ENCODE peak calls at places on chromosome 2, in eight cellular contexts. Y is CD8-positive, alpha-beta T cell; Q is right cardiac atrium; X is tibial artery; R is psoas muscle; C is AG04450; G is left ventricle myocardium inferior; A is left lung. D is an unnamed sample.

GRCh38 chr2:128633501-128633900 is 314.8 kb upstream of the HS6ST1 start:
- DNase-seq in Y (no peak), Q (no peak), X (no peak), R (no peak), C (no peak), G (no peak), A (no peak), D (no peak)

GRCh38 chr2:222733846-222734689 is 62.6 kb downstream of the MOGAT1 start:
- DNase-seq in Y (no peak), Q (peak), X (no peak), R (no peak), C (no peak), G (peak), A (no peak), D (no peak)

GRCh38 chr2:228065686-228066085 is 115.8 kb downstream of the SPHKAP start:
- DNase-seq in Y (no peak), Q (no peak), X (no peak), R (no peak), C (no peak), G (no peak), A (no peak), D (no peak)

GRCh38 chr2:234929002-234929401 is 22.8 kb upstream of the SH3BP4 start:
- DNase-seq in Y (no peak), Q (no peak), X (no peak), R (no peak), C (no peak), G (no peak), A (no peak), D (no peak)

GRCh38 chr2:209426432-209426831 is 2.6 kb downstream of the MAP2 start:
- DNase-seq in Y (no peak), Q (no peak), X (no peak), R (no peak), C (no peak), G (no peak), A (no peak), D (no peak)

GRCh38 chr2:240615830-240616547 is 9.3 kb upstream of the GPR35 start:
- DNase-seq in Y (no peak), Q (no peak), X (no peak), R (no peak), C (no peak), G (no peak), A (peak), D (no peak)

GRCh38 chr2:172442072-172442895 is 14.9 kb downstream of the ITGA6 start:
- DNase-seq in Y (peak), Q (peak), X (no peak), R (peak), C (peak), G (no peak), A (peak), D (no peak)

GRCh38 chr2:109545828-109546713 is 67.7 kb downstream of the SEPTIN10 start:
- DNase-seq in Y (peak), Q (peak), X (peak), R (peak), C (peak), G (peak), A (no peak), D (no peak)

GRCh38 chr2:200966770-200967169 is 3.3 kb upstream of the ORC2 start:
- DNase-seq in Y (no peak), Q (no peak), X (no peak), R (no peak), C (peak), G (no peak), A (no peak), D (no peak)

GRCh38 chr2:67323209-67323991 is 73.7 kb upstream of the ETAA1 start:
- DNase-seq in Y (no peak), Q (no peak), X (no peak), R (no peak), C (no peak), G (no peak), A (no peak), D (no peak)

GRCh38 chr2:119468154-119468955 is 36.7 kb downstream of the TMEM37 start:
- DNase-seq in Y (no peak), Q (no peak), X (no peak), R (no peak), C (no peak), G (no peak), A (no peak), D (no peak)

GRCh38 chr2:195967336-195967735 is 101.3 kb downstream of the DNAH7 start:
- DNase-seq in Y (no peak), Q (no peak), X (no peak), R (no peak), C (no peak), G (no peak), A (no peak), D (no peak)

GRCh38 chr2:153105829-153106578 is 372.6 kb downstream of the RPRM start:
- DNase-seq in Y (no peak), Q (no peak), X (no peak), R (no peak), C (no peak), G (no peak), A (no peak), D (no peak)

GRCh38 chr2:203891474-203891873 is 23.9 kb downstream of the CTLA4 start:
- DNase-seq in Y (no peak), Q (no peak), X (peak), R (no peak), C (no peak), G (no peak), A (no peak), D (no peak)

GRCh38 chr2:176085861-176086771 is 2.4 kb upstream of the EVX2 start:
- DNase-seq in Y (no peak), Q (no peak), X (no peak), R (no peak), C (no peak), G (no peak), A (no peak), D (peak)

GRCh38 chr2:42566837-42567251 is 1.6 kb upstream of the MTA3 start:
- DNase-seq in Y (no peak), Q (no peak), X (no peak), R (no peak), C (no peak), G (no peak), A (no peak), D (no peak)

DNA sequence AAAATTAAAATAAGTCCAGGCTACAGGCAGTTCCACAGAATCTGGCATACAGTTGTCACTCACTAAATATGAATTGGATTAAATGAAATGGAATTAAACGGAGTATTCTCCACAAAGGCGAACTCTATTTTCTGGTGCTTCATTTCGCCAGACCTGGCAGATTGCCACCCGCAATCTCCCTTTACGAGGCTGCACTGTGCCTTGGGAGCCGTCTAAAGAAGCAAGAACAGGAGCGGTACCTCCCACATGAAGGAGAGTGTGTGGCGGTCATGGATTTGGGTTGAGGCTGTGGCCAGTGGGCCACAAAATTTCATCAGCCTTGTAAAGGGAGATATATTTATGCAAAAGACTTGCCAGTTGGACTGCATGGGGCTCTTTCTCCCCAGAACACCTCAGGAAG is 151.0 kb downstream of the OSR1 start:
- DNase-seq in Y (no peak), Q (peak), X (no peak), R (no peak), C (no peak), G (no peak), A (no peak), D (no peak)
- H3K27ac ChIP-seq in Y (no peak), Q (no peak), X (no peak), R (no peak), C (no peak), G (no peak), A (no peak), D (no peak)

GRCh38 chr2:12169060-12169406 is 422.6 kb downstream of the LPIN1 start:
- DNase-seq in Y (no peak), Q (no peak), X (peak), R (peak), C (no peak), G (no peak), A (peak), D (no peak)
- H3K4me3 ChIP-seq in Y (no peak), Q (no peak), X (no peak), R (no peak), C (no peak), G (no peak), A (no peak), D (no peak)

DNA sequence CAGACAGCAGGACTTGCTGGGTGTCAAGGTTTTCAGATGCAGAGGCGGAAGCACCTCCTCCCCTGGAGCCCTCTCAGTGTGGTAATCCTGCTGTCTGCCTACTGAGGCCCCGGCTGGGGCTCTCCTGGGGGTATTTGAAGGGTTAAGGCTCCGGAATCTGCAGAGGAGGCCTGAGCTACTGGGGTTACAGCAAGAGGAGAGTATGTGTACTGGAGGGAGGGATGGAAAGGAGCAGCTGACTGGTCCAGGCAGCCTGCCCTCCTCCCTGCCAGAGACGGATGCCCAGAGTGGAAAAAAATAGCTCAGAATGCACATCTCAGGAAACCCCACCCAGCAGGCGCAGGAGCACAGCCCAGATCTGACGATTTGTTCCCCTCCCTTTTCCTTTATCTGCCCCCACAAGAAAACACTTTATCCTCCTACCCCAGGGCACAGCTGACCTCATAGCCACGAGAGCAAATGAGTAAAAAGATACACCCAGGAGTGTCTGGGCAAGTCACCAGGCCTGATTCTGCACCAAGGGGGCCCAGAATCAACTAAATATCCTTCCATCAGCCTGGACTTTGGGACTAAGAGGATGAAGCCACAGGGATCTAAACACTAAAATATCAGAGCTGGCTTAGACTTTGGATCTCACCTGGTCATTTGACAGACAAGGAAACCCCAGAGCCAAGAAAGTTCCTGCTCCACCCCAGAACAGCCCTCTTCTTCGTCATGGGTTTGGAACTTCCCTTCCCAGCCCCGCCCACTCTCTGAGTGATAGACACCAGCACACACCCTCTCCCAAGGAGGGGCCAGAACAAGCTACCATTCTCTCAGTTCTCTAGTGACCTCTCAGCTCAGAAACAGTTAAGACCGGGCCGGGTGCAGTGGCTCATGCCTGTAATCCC is 5.5 kb downstream of the TMBIM1 start:
- DNase-seq in Y (peak), Q (peak), X (peak), R (peak), C (peak), G (peak), A (peak), D (peak)
- H3K27ac ChIP-seq in Y (peak), Q (peak), X (peak), R (peak), C (peak), G (peak), A (peak), D (peak)

GRCh38 chr2:146604521-146604920 is 1240.3 kb upstream of the ACVR2A start:
- DNase-seq in Y (no peak), Q (no peak), X (no peak), R (no peak), C (no peak), G (no peak), A (no peak), D (no peak)

GRCh38 chr2:146598791-146599190 is 1246.0 kb upstream of the ACVR2A start:
- DNase-seq in Y (no peak), Q (no peak), X (no peak), R (no peak), C (no peak), G (no peak), A (no peak), D (no peak)

GRCh38 chr2:146597291-146597690 is 1247.5 kb upstream of the ACVR2A start:
- DNase-seq in Y (no peak), Q (no peak), X (no peak), R (no peak), C (no peak), G (no peak), A (no peak), D (no peak)

GRCh38 chr2:146602856-146603255 is 1242.0 kb upstream of the ACVR2A start:
- DNase-seq in Y (no peak), Q (no peak), X (no peak), R (no peak), C (peak), G (no peak), A (no peak), D (no peak)

GRCh38 chr2:146602383-146602782 is 1242.4 kb upstream of the ACVR2A start:
- DNase-seq in Y (no peak), Q (no peak), X (no peak), R (no peak), C (no peak), G (no peak), A (no peak), D (no peak)
- H3K4me3 ChIP-seq in Y (no peak), Q (no peak), X (no peak), R (no peak), C (no peak), G (no peak), A (no peak), D (no peak)

GRCh38 chr2:239371726-239372686 is 28.8 kb downstream of the HDAC4 start:
- DNase-seq in Y (no peak), Q (no peak), X (no peak), R (no peak), C (no peak), G (no peak), A (no peak), D (peak)

GRCh38 chr2:239370876-239371725 is 29.7 kb downstream of the HDAC4 start:
- DNase-seq in Y (no peak), Q (no peak), X (no peak), R (no peak), C (no peak), G (no peak), A (no peak), D (peak)

GRCh38 chr2:239369631-239370161 is 31.1 kb downstream of the HDAC4 start:
- DNase-seq in Y (peak), Q (no peak), X (no peak), R (no peak), C (no peak), G (no peak), A (peak), D (peak)

GRCh38 chr2:239368906-239369584 is 31.8 kb downstream of the HDAC4 start:
- DNase-seq in Y (no peak), Q (no peak), X (no peak), R (no peak), C (no peak), G (no peak), A (no peak), D (peak)

GRCh38 chr2:239370403-239370802 is 30.4 kb downstream of the HDAC4 start:
- DNase-seq in Y (no peak), Q (no peak), X (no peak), R (no peak), C (no peak), G (no peak), A (no peak), D (no peak)
- H3K27ac ChIP-seq in Y (peak), Q (no peak), X (no peak), R (no peak), C (no peak), G (no peak), A (no peak), D (no peak)

GRCh38 chr2:24707141-24707540 is 86.0 kb downstream of the PTRHD1 start:
- DNase-seq in Y (no peak), Q (no peak), X (no peak), R (no peak), C (no peak), G (no peak), A (no peak), D (no peak)
- H3K4me3 ChIP-seq in Y (no peak), Q (no peak), X (no peak), R (no peak), C (no peak), G (no peak), A (no peak), D (no peak)

D was measured in dorsolateral prefrontal cortex.